ENCODE peak calls at places on chromosome 19, in six cellular contexts. O is PC-3, N is H9, E is IMR-90, D is endothelial cell of umbilical vein, V is mammary epithelial cell. X is an unnamed sample.

GRCh38 chr19:39106201-39106600 is 19.4 kb upstream of the PAK4 start:
- DNase-seq in O (no peak), N (no peak), E (no peak), D (no peak), V (no peak), X (no peak)

GRCh38 chr19:5957132-5957531 is 20.8 kb downstream of the RANBP3 start:
- DNase-seq in O (no peak), N (no peak), E (peak), D (no peak), V (no peak), X (no peak)

GRCh38 chr19:2385053-2385721 is 25.1 kb downstream of the TMPRSS9 start:
- DNase-seq in O (peak), N (peak), E (peak), D (peak), V (peak), X (peak)

GRCh38 chr19:43667524-43668405 is 2.2 kb downstream of the PLAUR start:
- DNase-seq in O (no peak), N (no peak), E (peak), D (no peak), V (no peak), X (no peak)

GRCh38 chr19:15631817-15632216 is 8.9 kb upstream of the CYP4F3 start:
- DNase-seq in O (peak), N (peak), E (no peak), D (no peak), V (no peak), X (no peak)

GRCh38 chr19:47032171-47032811 is 12.7 kb downstream of the NPAS1 start:
- DNase-seq in O (peak), N (peak), E (no peak), D (peak), V (peak), X (no peak)

GRCh38 chr19:32691952-32692726 is 518 bp downstream of the NUDT19 start:
- DNase-seq in O (peak), N (peak), E (peak), D (peak), V (peak), X (no peak)

GRCh38 chr19:54470991-54471782 is 1.9 kb downstream of the CDC42EP5 start:
- DNase-seq in O (no peak), N (peak), E (no peak), D (peak), V (no peak), X (no peak)

GRCh38 chr19:14814982-14815381 is 20.0 kb downstream of the OR7A5 start:
- DNase-seq in O (no peak), N (no peak), E (no peak), D (no peak), V (no peak), X (no peak)

GRCh38 chr19:40690699-40691420 is 409 bp upstream of the NUMBL start:
- DNase-seq in O (peak), N (peak), E (peak), D (peak), V (peak), X (no peak)

GRCh38 chr19:2573916-2574315 is 98.0 kb downstream of the GADD45B start:
- DNase-seq in O (no peak), N (no peak), E (no peak), D (no peak), V (no peak), X (no peak)

GRCh38 chr19:48419158-48419920 is 25.9 kb downstream of the GRIN2D start:
- DNase-seq in O (peak), N (peak), E (peak), D (peak), V (no peak), X (no peak)

GRCh38 chr19:558770-559439 is 13.5 kb upstream of the BSG start:
- DNase-seq in O (no peak), N (no peak), E (peak), D (no peak), V (no peak), X (no peak)

GRCh38 chr19:42301646-42302204 is at the start of gene PRR19:
- DNase-seq in O (no peak), N (no peak), E (no peak), D (no peak), V (no peak), X (no peak)

GRCh38 chr19:56109216-56109615 is 11.9 kb downstream of the ZNF787 start:
- DNase-seq in O (no peak), N (no peak), E (peak), D (no peak), V (no peak), X (no peak)

GRCh38 chr19:1058112-1058511 is 8.9 kb upstream of the ARHGAP45 start:
- DNase-seq in O (no peak), N (no peak), E (no peak), D (no peak), V (no peak), X (no peak)

GRCh38 chr19:35807633-35808032 is 5.0 kb downstream of the PRODH2 start:
- DNase-seq in O (no peak), N (no peak), E (no peak), D (no peak), V (no peak), X (no peak)

GRCh38 chr19:1514295-1514661 is 1.5 kb upstream of the ADAMTSL5 start:
- DNase-seq in O (no peak), N (no peak), E (no peak), D (no peak), V (no peak), X (no peak)

GRCh38 chr19:7488736-7489353 is at the start of gene PEX11G:
- DNase-seq in O (peak), N (peak), E (peak), D (peak), V (peak), X (no peak)

GRCh38 chr19:2551864-2552185 is 75.9 kb downstream of the GADD45B start:
- DNase-seq in O (no peak), N (no peak), E (no peak), D (no peak), V (no peak), X (no peak)

GRCh38 chr19:21138130-21138529 is 3.7 kb upstream of the ZNF431 start:
- DNase-seq in O (no peak), N (no peak), E (no peak), D (no peak), V (no peak), X (no peak)

GRCh38 chr19:36851898-36852297 is 1.2 kb downstream of the ZNF345 start:
- DNase-seq in O (no peak), N (no peak), E (no peak), D (no peak), V (no peak), X (no peak)
- H3K4me2 ChIP-seq in O (no peak), N (peak), E (peak), D (no peak), V (peak), X (peak)

GRCh38 chr19:58406818-58407657 is 1.4 kb upstream of the ZNF584 start:
- DNase-seq in O (no peak), N (peak), E (no peak), D (no peak), V (no peak), X (no peak)
- TF ChIP-seq CTCF in O (peak), N (peak), E (peak), D (peak), V (peak), X (peak)

GRCh38 chr19:11887618-11888531 is at the start of gene ZNF69:
- DNase-seq in O (peak), N (peak), E (peak), D (peak), V (peak), X (no peak)
- H3K4me2 ChIP-seq in O (peak), N (peak), E (peak), D (peak), V (peak), X (peak)

GRCh38 chr19:29506619-29506911 is 19.2 kb upstream of the VSTM2B start:
- DNase-seq in O (no peak), N (no peak), E (no peak), D (no peak), V (no peak), X (no peak)

GRCh38 chr19:29505034-29505824 is 20.6 kb upstream of the VSTM2B start:
- DNase-seq in O (no peak), N (no peak), E (no peak), D (no peak), V (no peak), X (no peak)

GRCh38 chr19:29509456-29509855 is 16.3 kb upstream of the VSTM2B start:
- DNase-seq in O (no peak), N (no peak), E (no peak), D (no peak), V (no peak), X (no peak)

GRCh38 chr19:29508181-29508580 is 17.6 kb upstream of the VSTM2B start:
- DNase-seq in O (no peak), N (no peak), E (no peak), D (no peak), V (no peak), X (no peak)

DNA sequence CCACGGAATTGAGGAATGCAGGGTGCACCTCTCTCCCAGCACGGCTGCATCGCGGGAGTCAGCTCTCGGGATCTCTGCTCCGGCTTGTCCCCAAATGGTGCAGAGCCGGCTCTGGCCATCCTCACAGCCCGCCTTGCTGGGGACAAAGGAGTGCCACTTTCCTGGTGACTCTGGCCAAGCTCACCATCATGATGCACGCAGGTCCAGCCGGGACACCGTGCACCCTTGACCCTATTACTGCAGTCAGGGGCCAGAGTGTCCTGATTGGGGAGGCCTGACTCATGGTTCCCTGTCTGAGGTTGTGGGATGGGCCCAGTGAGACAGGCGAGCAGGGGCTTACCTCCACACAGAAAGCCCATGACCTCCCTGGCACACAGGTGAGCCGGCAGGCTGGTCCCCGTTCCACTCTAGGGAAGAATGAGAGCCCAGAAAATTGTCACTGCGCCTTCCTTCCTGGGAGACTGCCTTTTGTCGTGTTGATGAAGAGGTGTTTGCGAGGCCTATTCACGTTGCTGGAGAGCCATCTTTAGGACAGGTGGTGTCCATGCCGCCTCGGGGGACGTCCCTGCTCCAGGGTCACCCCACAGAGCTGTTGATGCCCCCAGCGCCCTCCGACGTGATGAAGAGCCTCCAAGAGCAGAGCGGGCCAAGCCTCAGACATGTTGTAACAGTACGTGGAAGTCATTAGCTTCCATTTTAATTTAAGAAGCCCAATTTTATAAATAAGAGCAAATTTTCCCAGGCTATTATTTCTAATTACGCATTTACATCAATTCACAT is 18.5 kb upstream of the VSTM2B start:
- DNase-seq in O (no peak), N (peak), E (no peak), D (no peak), V (no peak), X (no peak)
- TF ChIP-seq CTCF in O (no peak), N (no peak), E (no peak), D (no peak), V (no peak), X (no peak)

GRCh38 chr19:49691243-49692101 is 556 bp downstream of the CPT1C start:
- DNase-seq in O (peak), N (peak), E (peak), D (peak), V (no peak), X (no peak)

GRCh38 chr19:49689133-49690072 is at the start of gene ADM5:
- DNase-seq in O (peak), N (peak), E (no peak), D (peak), V (no peak), X (no peak)

GRCh38 chr19:49688531-49689132 is 762 bp upstream of the ADM5 start:
- DNase-seq in O (no peak), N (peak), E (no peak), D (peak), V (no peak), X (no peak)

GRCh38 chr19:49690656-49691242 is at the start of gene CPT1C:
- DNase-seq in O (peak), N (peak), E (peak), D (peak), V (no peak), X (no peak)

DNA sequence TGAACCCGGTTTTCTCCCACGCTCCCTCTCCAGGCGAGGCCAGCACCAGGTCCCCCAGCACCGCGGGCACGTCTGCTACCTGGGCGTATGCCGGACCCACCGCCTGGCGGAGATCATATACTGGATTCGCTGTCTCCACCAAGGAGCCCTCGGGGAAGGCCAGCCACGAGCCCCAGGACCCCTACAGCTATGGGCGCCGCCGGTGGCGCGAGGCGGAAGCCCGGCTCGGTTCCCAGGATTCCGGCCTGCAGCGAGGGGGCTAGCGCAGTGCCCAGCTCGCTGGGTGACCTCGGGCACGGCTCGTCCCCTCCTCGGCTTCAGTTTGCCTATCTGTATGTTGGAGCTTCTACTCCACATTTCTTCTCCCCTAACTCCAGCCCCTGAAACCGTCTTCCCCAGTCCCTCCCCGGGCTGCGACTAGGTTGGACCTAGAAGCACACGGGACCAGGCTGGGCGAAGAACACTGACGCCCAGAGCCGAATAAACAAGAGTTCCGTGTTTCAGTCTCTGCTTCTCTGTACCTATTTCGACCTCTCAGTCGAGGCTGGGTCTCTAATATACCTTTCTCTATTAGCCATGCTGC is 752 bp upstream of the CPT1C start:
- DNase-seq in O (no peak), N (no peak), E (no peak), D (no peak), V (no peak), X (no peak)
- H3K4me2 ChIP-seq in O (peak), N (peak), E (peak), D (peak), V (peak), X (peak)